ENCODE peak calls at places on chromosomes 7 and 10, in eight cellular contexts. E, H, W, O, Y, D, Z and R are unnamed samples.

GRCh38 chr7:11934766-11935165 is 102.8 kb upstream of the THSD7A start:
- DNase-seq in E (no peak), H (no peak), W (no peak), O (no peak), Y (no peak), D (no peak), Z (no peak), R (no peak)

GRCh38 chr7:2750054-2750453 is 62.1 kb downstream of the AMZ1 start:
- DNase-seq in E (no peak), H (no peak), W (no peak), O (no peak), Y (no peak), D (no peak), Z (no peak), R (no peak)

GRCh38 chr10:88918506-88918905 is 34.1 kb downstream of the ACTA2 start:
- DNase-seq in E (no peak), H (no peak), W (no peak), O (no peak), Y (no peak), D (no peak), Z (no peak), R (no peak)

GRCh38 chr7:123824754-123825067 is 20.3 kb upstream of the HYAL4 start:
- DNase-seq in E (no peak), H (no peak), W (no peak), O (no peak), Y (peak; percentile 36), D (no peak), Z (no peak), R (no peak)

GRCh38 chr7:19051767-19052375 is 65.6 kb downstream of the TWIST1 start:
- DNase-seq in E (no peak), H (no peak), W (peak; percentile 42), O (peak; percentile 42), Y (peak; percentile 35), D (peak; percentile 21), Z (no peak), R (no peak)

GRCh38 chr7:94324380-94325120 is 70.1 kb upstream of the COL1A2 start:
- DNase-seq in E (no peak), H (no peak), W (no peak), O (no peak), Y (no peak), D (no peak), Z (no peak), R (no peak)

GRCh38 chr10:61097026-61097425 is 153.0 kb upstream of the RHOBTB1 start:
- DNase-seq in E (no peak), H (no peak), W (no peak), O (no peak), Y (no peak), D (no peak), Z (no peak), R (no peak)

GRCh38 chr10:49281461-49281860 is 17.5 kb upstream of the C10orf71 start:
- DNase-seq in E (no peak), H (no peak), W (peak; percentile 62), O (no peak), Y (no peak), D (no peak), Z (no peak), R (no peak)

GRCh38 chr7:25805027-25805687 is 346.8 kb upstream of the NFE2L3 start:
- DNase-seq in E (no peak), H (no peak), W (no peak), O (no peak), Y (no peak), D (no peak), Z (no peak), R (peak; percentile 32)

GRCh38 chr10:107417446-107417845 is 252.9 kb upstream of the SORCS1 start:
- DNase-seq in E (no peak), H (no peak), W (no peak), O (no peak), Y (no peak), D (no peak), Z (no peak), R (no peak)

GRCh38 chr10:84181631-84182030 is 8.0 kb downstream of the GPR15LG start:
- DNase-seq in E (no peak), H (no peak), W (no peak), O (no peak), Y (no peak), D (no peak), Z (no peak), R (no peak)

GRCh38 chr10:96053985-96054384 is 10.6 kb downstream of the CCNJ start:
- DNase-seq in E (no peak), H (no peak), W (no peak), O (no peak), Y (no peak), D (no peak), Z (no peak), R (no peak)

GRCh38 chr7:76089865-76090495 is 42.1 kb downstream of the MDH2 start:
- DNase-seq in E (peak; percentile 78), H (no peak), W (no peak), O (no peak), Y (no peak), D (no peak), Z (no peak), R (no peak)

GRCh38 chr10:129192344-129193128 is 274.5 kb upstream of the MGMT start:
- DNase-seq in E (no peak), H (peak; percentile 66), W (no peak), O (peak; percentile 74), Y (no peak), D (no peak), Z (no peak), R (peak; percentile 70)

GRCh38 chr7:157004050-157004838 is 6.2 kb downstream of the MNX1 start:
- DNase-seq in E (no peak), H (no peak), W (no peak), O (no peak), Y (no peak), D (no peak), Z (peak; percentile 69), R (no peak)

GRCh38 chr7:83913174-83913573 is 264.2 kb upstream of the SEMA3E start:
- DNase-seq in E (no peak), H (no peak), W (no peak), O (no peak), Y (no peak), D (no peak), Z (no peak), R (no peak)

GRCh38 chr7:98414205-98414900 is 13.5 kb upstream of the BAIAP2L1 start:
- DNase-seq in E (no peak), H (no peak), W (no peak), O (no peak), Y (no peak), D (no peak), Z (no peak), R (no peak)

GRCh38 chr7:1454471-1455065 is 4.7 kb downstream of the MICALL2 start:
- DNase-seq in E (no peak), H (no peak), W (no peak), O (no peak), Y (no peak), D (no peak), Z (no peak), R (no peak)

GRCh38 chr7:56537952-56538351 is 421.7 kb upstream of the NUPR2 start:
- DNase-seq in E (no peak), H (no peak), W (no peak), O (no peak), Y (no peak), D (no peak), Z (no peak), R (peak; percentile 31)

DNA sequence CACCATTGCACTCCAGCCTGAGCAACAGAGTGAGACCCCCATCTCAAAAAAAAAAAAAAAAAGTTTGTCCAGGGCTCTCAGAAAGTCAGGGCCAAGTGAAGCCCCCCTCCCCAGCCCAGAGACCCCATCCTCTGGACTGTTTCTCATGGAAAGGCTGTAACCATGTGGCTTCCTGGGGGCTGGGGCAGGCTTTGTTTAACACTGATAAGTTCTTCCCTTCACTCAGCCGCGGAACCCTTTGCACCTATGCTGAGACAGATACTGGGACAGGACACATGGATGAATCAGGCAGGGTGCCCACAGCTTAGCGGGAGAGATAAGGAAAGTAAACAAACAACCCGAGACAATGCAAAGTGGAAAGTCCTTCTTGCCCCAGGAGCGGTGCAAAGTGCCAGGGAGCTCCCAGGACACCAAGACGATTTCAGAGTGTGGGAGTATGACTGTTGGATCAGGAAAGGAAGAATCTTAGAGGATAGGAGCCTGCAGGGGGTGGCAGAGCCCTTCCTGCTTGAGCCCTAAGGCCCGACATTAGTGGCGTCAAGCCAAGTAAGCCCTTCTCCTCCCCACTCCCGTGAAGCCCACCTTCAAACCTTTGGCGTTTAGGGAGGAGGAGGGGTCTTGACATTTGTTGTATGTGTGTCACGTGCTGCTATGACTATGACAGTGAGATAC is 11.6 kb downstream of the MLXIPL start:
- DNase-seq in E (no peak), H (no peak), W (peak; percentile 87), O (no peak), Y (peak; percentile 98), D (peak; percentile 52), Z (no peak), R (no peak)
- TF ChIP-seq POLR2A in E (no peak), H (no peak), W (no peak), O (no peak), Y (no peak), D (no peak), Z (no peak), R (no peak)

DNA sequence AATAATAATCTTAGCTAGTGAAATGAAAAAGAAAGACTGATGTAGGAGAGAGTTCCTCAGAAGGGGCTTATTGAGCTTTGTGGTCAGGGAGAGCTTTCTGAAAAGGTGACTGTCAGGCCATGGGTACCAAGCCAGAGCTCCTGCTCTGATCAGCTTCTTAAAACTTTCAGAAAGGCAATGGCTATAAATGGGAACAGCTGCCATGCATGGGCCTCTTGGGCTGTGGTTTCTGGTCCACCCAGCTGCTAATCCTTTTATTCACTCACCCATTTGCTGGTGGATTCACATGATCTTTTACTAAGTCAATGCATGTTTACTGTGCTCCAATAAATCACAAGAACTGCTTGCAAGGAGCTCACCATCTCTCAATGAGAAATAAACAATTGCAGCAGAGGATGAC is 60.1 kb upstream of the ZPBP start:
- DNase-seq in E (no peak), H (no peak), W (no peak), O (no peak), Y (no peak), D (no peak), Z (no peak), R (no peak)
- H3K4me1 ChIP-seq in E (no peaks in the 10 kb centered on the region), H (no peaks in the 10 kb centered on the region), W (no peaks in the 10 kb centered on the region), O (no peaks in the 10 kb centered on the region), Y (no peaks in the 10 kb centered on the region), D (no peaks in the 10 kb centered on the region), Z (peaks cover 1% of the 10 kb centered on the region), R (no peaks in the 10 kb centered on the region)

DNA sequence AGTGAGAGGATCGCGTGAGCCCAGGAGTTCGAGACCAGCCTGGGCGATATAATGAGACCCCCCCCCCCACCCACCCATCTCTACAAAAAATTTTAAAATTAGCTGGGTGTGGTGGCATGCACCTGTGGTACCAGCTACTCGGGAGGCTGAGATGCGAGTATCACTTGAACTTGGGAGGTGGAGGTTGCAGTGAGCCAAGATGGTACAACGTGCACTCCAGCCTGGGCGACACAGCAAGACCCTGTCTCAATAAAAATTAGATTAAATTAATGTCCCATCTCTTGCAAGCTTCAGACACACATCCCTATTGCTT is 391 bp upstream of the PROSER2 start:
- DNase-seq in E (no peak), H (no peak), W (no peak), O (no peak), Y (no peak), D (no peak), Z (no peak), R (no peak)
- H3K4me3 ChIP-seq in E (peak overlapping the region; percentile 93), H (peak overlapping the region; percentile 76), W (peak overlapping the region; percentile 68), O (peak overlapping the region; percentile 74), Y (peak overlapping the region; percentile 99), D (no peak overlapping the region), Z (peak overlapping the region; percentile 81), R (peak overlapping the region; percentile 75)

DNA sequence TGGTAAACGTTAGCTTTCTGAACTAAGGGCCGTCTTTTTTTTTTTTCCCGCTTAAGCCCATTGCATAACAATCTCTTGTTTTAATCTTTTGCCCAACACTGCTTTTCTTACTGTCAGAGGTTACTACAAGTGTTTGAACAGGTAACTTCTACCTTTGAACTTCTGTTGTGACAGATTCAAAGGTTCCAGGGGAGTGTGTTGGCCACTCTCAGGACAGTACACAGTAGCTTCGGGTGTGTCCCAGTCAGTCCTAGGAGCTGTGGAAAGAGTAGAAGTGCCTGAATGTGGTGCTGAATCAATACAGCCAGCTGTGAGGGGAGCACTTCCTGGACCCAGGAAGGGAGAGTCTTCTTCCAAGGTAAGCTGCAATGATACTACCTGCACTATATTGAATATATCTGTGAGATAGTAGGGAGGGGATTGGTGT is at the start of gene ACSL5:
- DNase-seq in E (no peak), H (no peak), W (no peak), O (no peak), Y (no peak), D (no peak), Z (no peak), R (no peak)
- TF ChIP-seq POLR2A in E (no peak), H (no peak), W (no peak), O (no peak), Y (no peak), D (no peak), Z (no peak), R (no peak)